ENCODE peak calls at places on chromosomes 5 and 9, in six cellular contexts. One of them, this sample, is unnamed.

GRCh38 chr9:36731576-36731975 is 158.9 kb downstream of the MELK start:
- DNase-seq in activated CD4-positive, alpha-beta T cell treated with anti-CD3 and anti-CD28 coated beads, Interleukin-2, amount 50 U/mL, for 1 hour: no peak
- DNase-seq in anterior cingulate cortex: no peak
- DNase-seq in progenitor cell of endocrine pancreas: no peak
- DNase-seq in fibroblast of mammary gland: peak; percentile 16
- DNase-seq in CD4-positive, alpha-beta T cell: no peak
- DNase-seq in this sample: no peak

GRCh38 chr5:151463137-151464029 is 16.0 kb downstream of the SLC36A1 start:
- DNase-seq in activated CD4-positive, alpha-beta T cell treated with anti-CD3 and anti-CD28 coated beads, Interleukin-2, amount 50 U/mL, for 1 hour: no peak
- DNase-seq in anterior cingulate cortex: no peak
- DNase-seq in progenitor cell of endocrine pancreas: peak; percentile 12
- DNase-seq in fibroblast of mammary gland: no peak
- DNase-seq in CD4-positive, alpha-beta T cell: no peak
- DNase-seq in this sample: no peak

GRCh38 chr9:104864675-104865104 is 63.3 kb downstream of the ABCA1 start:
- DNase-seq in activated CD4-positive, alpha-beta T cell treated with anti-CD3 and anti-CD28 coated beads, Interleukin-2, amount 50 U/mL, for 1 hour: no peak
- DNase-seq in anterior cingulate cortex: no peak
- DNase-seq in progenitor cell of endocrine pancreas: no peak
- DNase-seq in fibroblast of mammary gland: peak; percentile 98
- DNase-seq in CD4-positive, alpha-beta T cell: no peak
- DNase-seq in this sample: peak; percentile 77

GRCh38 chr5:111756701-111757581 is at the start of gene NREP:
- DNase-seq in activated CD4-positive, alpha-beta T cell treated with anti-CD3 and anti-CD28 coated beads, Interleukin-2, amount 50 U/mL, for 1 hour: peak; percentile 57
- DNase-seq in anterior cingulate cortex: peak; percentile 78
- DNase-seq in progenitor cell of endocrine pancreas: peak; percentile 42
- DNase-seq in fibroblast of mammary gland: peak; percentile 97
- DNase-seq in CD4-positive, alpha-beta T cell: peak; percentile 48
- DNase-seq in this sample: peak; percentile 97

GRCh38 chr5:135457424-135458071 is 5.4 kb upstream of the TIFAB start:
- DNase-seq in activated CD4-positive, alpha-beta T cell treated with anti-CD3 and anti-CD28 coated beads, Interleukin-2, amount 50 U/mL, for 1 hour: peak; percentile 49
- DNase-seq in anterior cingulate cortex: peak; percentile 10
- DNase-seq in progenitor cell of endocrine pancreas: peak; percentile 50
- DNase-seq in fibroblast of mammary gland: peak; percentile 58
- DNase-seq in CD4-positive, alpha-beta T cell: peak; percentile 22
- DNase-seq in this sample: peak; percentile 45

GRCh38 chr9:108002296-108003056 is 512.9 kb upstream of the KLF4 start:
- DNase-seq in activated CD4-positive, alpha-beta T cell treated with anti-CD3 and anti-CD28 coated beads, Interleukin-2, amount 50 U/mL, for 1 hour: no peak
- DNase-seq in anterior cingulate cortex: no peak
- DNase-seq in progenitor cell of endocrine pancreas: no peak
- DNase-seq in fibroblast of mammary gland: peak; percentile 34
- DNase-seq in CD4-positive, alpha-beta T cell: no peak
- DNase-seq in this sample: peak; percentile 64

GRCh38 chr9:134769084-134769455 is 111.5 kb upstream of the FCN2 start:
- DNase-seq in activated CD4-positive, alpha-beta T cell treated with anti-CD3 and anti-CD28 coated beads, Interleukin-2, amount 50 U/mL, for 1 hour: no peak
- DNase-seq in anterior cingulate cortex: no peak
- DNase-seq in progenitor cell of endocrine pancreas: no peak
- DNase-seq in fibroblast of mammary gland: peak; percentile 53
- DNase-seq in CD4-positive, alpha-beta T cell: no peak
- DNase-seq in this sample: peak; percentile 62

GRCh38 chr5:179533024-179533423 is 17.3 kb upstream of the RUFY1 start:
- DNase-seq in activated CD4-positive, alpha-beta T cell treated with anti-CD3 and anti-CD28 coated beads, Interleukin-2, amount 50 U/mL, for 1 hour: no peak
- DNase-seq in anterior cingulate cortex: no peak
- DNase-seq in progenitor cell of endocrine pancreas: no peak
- DNase-seq in fibroblast of mammary gland: no peak
- DNase-seq in CD4-positive, alpha-beta T cell: no peak
- DNase-seq in this sample: no peak

GRCh38 chr9:3924145-3924544 is 375.7 kb downstream of the GLIS3 start:
- DNase-seq in activated CD4-positive, alpha-beta T cell treated with anti-CD3 and anti-CD28 coated beads, Interleukin-2, amount 50 U/mL, for 1 hour: no peak
- DNase-seq in anterior cingulate cortex: no peak
- DNase-seq in progenitor cell of endocrine pancreas: no peak
- DNase-seq in fibroblast of mammary gland: no peak
- DNase-seq in CD4-positive, alpha-beta T cell: no peak
- DNase-seq in this sample: no peak

GRCh38 chr9:98860871-98861293 is 53.4 kb downstream of the GALNT12 start:
- DNase-seq in activated CD4-positive, alpha-beta T cell treated with anti-CD3 and anti-CD28 coated beads, Interleukin-2, amount 50 U/mL, for 1 hour: no peak
- DNase-seq in anterior cingulate cortex: no peak
- DNase-seq in progenitor cell of endocrine pancreas: no peak
- DNase-seq in fibroblast of mammary gland: peak; percentile 98
- DNase-seq in CD4-positive, alpha-beta T cell: no peak
- DNase-seq in this sample: peak; percentile 99

GRCh38 chr5:5220896-5221295 is 80.8 kb downstream of the ADAMTS16 start:
- DNase-seq in activated CD4-positive, alpha-beta T cell treated with anti-CD3 and anti-CD28 coated beads, Interleukin-2, amount 50 U/mL, for 1 hour: no peak
- DNase-seq in anterior cingulate cortex: no peak
- DNase-seq in progenitor cell of endocrine pancreas: no peak
- DNase-seq in fibroblast of mammary gland: no peak
- DNase-seq in CD4-positive, alpha-beta T cell: no peak
- DNase-seq in this sample: no peak

GRCh38 chr5:963673-964531 is 44.7 kb upstream of the NKD2 start:
- DNase-seq in activated CD4-positive, alpha-beta T cell treated with anti-CD3 and anti-CD28 coated beads, Interleukin-2, amount 50 U/mL, for 1 hour: peak; percentile 32
- DNase-seq in anterior cingulate cortex: no peak
- DNase-seq in progenitor cell of endocrine pancreas: no peak
- DNase-seq in fibroblast of mammary gland: peak; percentile 92
- DNase-seq in CD4-positive, alpha-beta T cell: no peak
- DNase-seq in this sample: peak; percentile 86

GRCh38 chr5:61673007-61673735 is 341.1 kb downstream of the ZSWIM6 start:
- DNase-seq in activated CD4-positive, alpha-beta T cell treated with anti-CD3 and anti-CD28 coated beads, Interleukin-2, amount 50 U/mL, for 1 hour: no peak
- DNase-seq in anterior cingulate cortex: no peak
- DNase-seq in progenitor cell of endocrine pancreas: no peak
- DNase-seq in fibroblast of mammary gland: peak; percentile 31
- DNase-seq in CD4-positive, alpha-beta T cell: no peak
- DNase-seq in this sample: no peak

GRCh38 chr5:166899343-166899742 is 1392.1 kb upstream of the WWC1 start:
- DNase-seq in activated CD4-positive, alpha-beta T cell treated with anti-CD3 and anti-CD28 coated beads, Interleukin-2, amount 50 U/mL, for 1 hour: no peak
- DNase-seq in anterior cingulate cortex: no peak
- DNase-seq in progenitor cell of endocrine pancreas: no peak
- DNase-seq in fibroblast of mammary gland: no peak
- DNase-seq in CD4-positive, alpha-beta T cell: no peak
- DNase-seq in this sample: no peak

GRCh38 chr5:99060306-99061261 is 131.8 kb upstream of the CHD1 start:
- DNase-seq in activated CD4-positive, alpha-beta T cell treated with anti-CD3 and anti-CD28 coated beads, Interleukin-2, amount 50 U/mL, for 1 hour: peak; percentile 91
- DNase-seq in anterior cingulate cortex: peak; percentile 48
- DNase-seq in progenitor cell of endocrine pancreas: peak; percentile 64
- DNase-seq in fibroblast of mammary gland: peak; percentile 84
- DNase-seq in CD4-positive, alpha-beta T cell: peak; percentile 85
- DNase-seq in this sample: peak; percentile 59

GRCh38 chr5:134240421-134240962 is 14.6 kb upstream of the PPP2CA start:
- DNase-seq in activated CD4-positive, alpha-beta T cell treated with anti-CD3 and anti-CD28 coated beads, Interleukin-2, amount 50 U/mL, for 1 hour: no peak
- DNase-seq in anterior cingulate cortex: no peak
- DNase-seq in progenitor cell of endocrine pancreas: no peak
- DNase-seq in fibroblast of mammary gland: peak; percentile 67
- DNase-seq in CD4-positive, alpha-beta T cell: no peak
- DNase-seq in this sample: peak; percentile 43

GRCh38 chr9:75087279-75087823 is 604 bp downstream of the NMRK1 start:
- DNase-seq in activated CD4-positive, alpha-beta T cell treated with anti-CD3 and anti-CD28 coated beads, Interleukin-2, amount 50 U/mL, for 1 hour: peak; percentile 39
- DNase-seq in anterior cingulate cortex: no peak
- DNase-seq in progenitor cell of endocrine pancreas: peak; percentile 18
- DNase-seq in fibroblast of mammary gland: peak; percentile 49
- DNase-seq in CD4-positive, alpha-beta T cell: peak; percentile 37
- DNase-seq in this sample: peak; percentile 62

GRCh38 chr9:100573655-100574260 is 4.1 kb upstream of the CAVIN4 start:
- DNase-seq in activated CD4-positive, alpha-beta T cell treated with anti-CD3 and anti-CD28 coated beads, Interleukin-2, amount 50 U/mL, for 1 hour: no peak
- DNase-seq in anterior cingulate cortex: no peak
- DNase-seq in progenitor cell of endocrine pancreas: no peak
- DNase-seq in fibroblast of mammary gland: peak; percentile 22
- DNase-seq in CD4-positive, alpha-beta T cell: no peak
- DNase-seq in this sample: peak; percentile 12

GRCh38 chr5:157236423-157236822 is 29.5 kb upstream of the CYFIP2 start:
- DNase-seq in activated CD4-positive, alpha-beta T cell treated with anti-CD3 and anti-CD28 coated beads, Interleukin-2, amount 50 U/mL, for 1 hour: no peak
- DNase-seq in anterior cingulate cortex: no peak
- DNase-seq in progenitor cell of endocrine pancreas: no peak
- DNase-seq in fibroblast of mammary gland: peak; percentile 43
- DNase-seq in CD4-positive, alpha-beta T cell: no peak
- DNase-seq in this sample: peak; percentile 9

GRCh38 chr9:78261403-78262001 is 25.6 kb downstream of the CEP78 start:
- DNase-seq in activated CD4-positive, alpha-beta T cell treated with anti-CD3 and anti-CD28 coated beads, Interleukin-2, amount 50 U/mL, for 1 hour: no peak
- DNase-seq in anterior cingulate cortex: no peak
- DNase-seq in progenitor cell of endocrine pancreas: no peak
- DNase-seq in fibroblast of mammary gland: peak; percentile 58
- DNase-seq in CD4-positive, alpha-beta T cell: no peak
- DNase-seq in this sample: peak; percentile 52

GRCh38 chr5:38780950-38781349 is 64.9 kb upstream of the OSMR start:
- DNase-seq in activated CD4-positive, alpha-beta T cell treated with anti-CD3 and anti-CD28 coated beads, Interleukin-2, amount 50 U/mL, for 1 hour: no peak
- DNase-seq in anterior cingulate cortex: no peak
- DNase-seq in progenitor cell of endocrine pancreas: no peak
- DNase-seq in fibroblast of mammary gland: peak; percentile 89
- DNase-seq in CD4-positive, alpha-beta T cell: no peak
- DNase-seq in this sample: peak; percentile 84

GRCh38 chr9:90921104-90921503 is 119.5 kb downstream of the SYK start:
- DNase-seq in activated CD4-positive, alpha-beta T cell treated with anti-CD3 and anti-CD28 coated beads, Interleukin-2, amount 50 U/mL, for 1 hour: no peak
- DNase-seq in anterior cingulate cortex: no peak
- DNase-seq in progenitor cell of endocrine pancreas: no peak
- DNase-seq in fibroblast of mammary gland: no peak
- DNase-seq in CD4-positive, alpha-beta T cell: no peak
- DNase-seq in this sample: peak; percentile 29

GRCh38 chr9:15999422-16000339 is 446.8 kb downstream of the CCDC171 start:
- DNase-seq in activated CD4-positive, alpha-beta T cell treated with anti-CD3 and anti-CD28 coated beads, Interleukin-2, amount 50 U/mL, for 1 hour: no peak
- DNase-seq in anterior cingulate cortex: no peak
- DNase-seq in progenitor cell of endocrine pancreas: no peak
- DNase-seq in fibroblast of mammary gland: peak; percentile 99
- DNase-seq in CD4-positive, alpha-beta T cell: no peak
- DNase-seq in this sample: peak; percentile 89

GRCh38 chr9:14030350-14030823 is 283.6 kb downstream of the NFIB start:
- DNase-seq in activated CD4-positive, alpha-beta T cell treated with anti-CD3 and anti-CD28 coated beads, Interleukin-2, amount 50 U/mL, for 1 hour: no peak
- DNase-seq in anterior cingulate cortex: no peak
- DNase-seq in progenitor cell of endocrine pancreas: no peak
- DNase-seq in fibroblast of mammary gland: peak; percentile 72
- DNase-seq in CD4-positive, alpha-beta T cell: no peak
- DNase-seq in this sample: peak; percentile 22

GRCh38 chr5:132758406-132758805 is 11.2 kb downstream of the CCNI2 start:
- DNase-seq in activated CD4-positive, alpha-beta T cell treated with anti-CD3 and anti-CD28 coated beads, Interleukin-2, amount 50 U/mL, for 1 hour: no peak
- DNase-seq in anterior cingulate cortex: no peak
- DNase-seq in progenitor cell of endocrine pancreas: no peak
- DNase-seq in fibroblast of mammary gland: no peak
- DNase-seq in CD4-positive, alpha-beta T cell: no peak
- DNase-seq in this sample: no peak

GRCh38 chr5:93607367-93608258 is 24.6 kb downstream of the NR2F1 start:
- DNase-seq in activated CD4-positive, alpha-beta T cell treated with anti-CD3 and anti-CD28 coated beads, Interleukin-2, amount 50 U/mL, for 1 hour: no peak
- DNase-seq in anterior cingulate cortex: no peak
- DNase-seq in progenitor cell of endocrine pancreas: no peak
- DNase-seq in fibroblast of mammary gland: peak; percentile 58
- DNase-seq in CD4-positive, alpha-beta T cell: no peak
- DNase-seq in this sample: peak; percentile 59

GRCh38 chr5:173498871-173499470 is 117.5 kb downstream of the BOD1 start:
- DNase-seq in activated CD4-positive, alpha-beta T cell treated with anti-CD3 and anti-CD28 coated beads, Interleukin-2, amount 50 U/mL, for 1 hour: no peak
- DNase-seq in anterior cingulate cortex: no peak
- DNase-seq in progenitor cell of endocrine pancreas: no peak
- DNase-seq in fibroblast of mammary gland: no peak
- DNase-seq in CD4-positive, alpha-beta T cell: no peak
- DNase-seq in this sample: no peak

GRCh38 chr5:113179156-113179555 is 202.6 kb downstream of the DCP2 start:
- DNase-seq in activated CD4-positive, alpha-beta T cell treated with anti-CD3 and anti-CD28 coated beads, Interleukin-2, amount 50 U/mL, for 1 hour: no peak
- DNase-seq in anterior cingulate cortex: no peak
- DNase-seq in progenitor cell of endocrine pancreas: no peak
- DNase-seq in fibroblast of mammary gland: no peak
- DNase-seq in CD4-positive, alpha-beta T cell: no peak
- DNase-seq in this sample: peak; percentile 45